ENCODE peak calls at places on chromosome 7, in eight cellular contexts. W is myocyte; U is heart left ventricle; N is IMR-90; C is dorsolateral prefrontal cortex; E is colonic mucosa; X is effector memory CD8-positive, alpha-beta T cell; O is stimulated activated naive B cell treated with anti-CD40 and anti-IgM and Interleukin-4, amounts not matched to agents 10 μg/mL and 1 μg/mL and 100 μg/mL, for 72 hours. I is an unnamed sample.
A peak's percentile ranks its signal among the peaks of the same experiment; 100 is the strongest.

GRCh38 chr7:91239171-91239604 is 25.0 kb upstream of the FZD1 start:
- DNase-seq in C (no peak), W (peak; percentile 99), X (no peak), O (no peak), E (no peak), N (peak; percentile 84), U (no peak), I (no peak)

GRCh38 chr7:44063894-44064651 is 1.3 kb downstream of the PGAM2 start:
- DNase-seq in O (no peak), N (no peak), E (no peak), U (peak; percentile 47), W (no peak), C (peak; percentile 21), X (no peak), I (no peak)

GRCh38 chr7:16918288-16918895 is 36.6 kb upstream of the AGR3 start:
- DNase-seq in E (peak; percentile 63), X (peak; percentile 6), N (peak; percentile 64), W (peak; percentile 75), C (no peak), U (no peak), O (no peak), I (no peak)

GRCh38 chr7:101315336-101315735 is 6.3 kb downstream of the IFT22 start:
- DNase-seq in E (peak; percentile 58), C (no peak), O (no peak), W (peak; percentile 64), N (peak; percentile 49), U (no peak), X (peak; percentile 40), I (no peak)

GRCh38 chr7:94367940-94368339 is 26.8 kb upstream of the COL1A2 start:
- DNase-seq in C (no peak), N (peak; percentile 65), W (no peak), O (no peak), E (no peak), U (no peak), X (no peak), I (no peak)

GRCh38 chr7:129615018-129615417 is 3.5 kb downstream of the NRF1 start:
- DNase-seq in C (no peak), X (no peak), O (no peak), W (no peak), N (peak; percentile 72), U (no peak), E (no peak), I (no peak)

GRCh38 chr7:17275749-17276671 is 22.4 kb upstream of the AHR start:
- DNase-seq in C (no peak), U (no peak), E (no peak), W (peak; percentile 87), O (no peak), N (peak; percentile 97), X (no peak), I (no peak)

GRCh38 chr7:133854739-133855138 is 272.4 kb upstream of the LRGUK start:
- DNase-seq in W (peak; percentile 73), O (no peak), E (no peak), C (no peak), U (no peak), N (peak; percentile 76), X (no peak), I (no peak)

I was measured in uterus.